ENCODE peak calls at places on chromosomes 1 and 21, in seven cellular contexts. G is NCI-H2029 treated with DMSO at 0.1 percent for 48 hours; H is body of pancreas; D is COR-L47; C is activated naive CD4-positive, alpha-beta T cell treated with anti-CD3 and anti-CD28 coated beads, Interleukin-2, amount 10 ng/mL, durations not matched to agents 7 days and 5 days; F is stimulated activated CD4-positive, alpha-beta T cell treated with anti-CD3 and anti-CD28 coated beads, Interleukin-12 subunit alpha, Interleukin-12 subunit beta, amount 100 ng/mL, for 48 hours; A is stimulated activated CD8-positive, alpha-beta memory T cell treated with anti-CD3 and anti-CD28 coated beads, Interleukin-2, amount 100 ng/mL, for 1 hour. X is an unnamed sample.

GRCh38 chr1:40182956-40183710 is 21.9 kb downstream of the RLF start:
- DNase-seq in G (no peak), H (no peak), D (no peak), C (no peak), F (no peak), A (no peak), X (peak)

GRCh38 chr21:41234574-41234973 is 66.6 kb downstream of the BACE2 start:
- DNase-seq in G (peak), H (no peak), D (peak), C (no peak), F (no peak), A (no peak), X (no peak)

GRCh38 chr21:45320261-45320990 is 32.7 kb upstream of the POFUT2 start:
- DNase-seq in G (no peak), H (peak), D (peak), C (no peak), F (no peak), A (no peak), X (no peak)

GRCh38 chr1:248751635-248752034 is 3.9 kb downstream of the LYPD8 start:
- DNase-seq in G (no peak), H (no peak), D (no peak), C (no peak), F (no peak), A (no peak), X (no peak)

GRCh38 chr1:220901906-220902305 is 22.7 kb downstream of the HLX start:
- DNase-seq in G (no peak), H (no peak), D (no peak), C (no peak), F (no peak), A (no peak), X (peak)

GRCh38 chr1:180365039-180365438 is 135.0 kb downstream of the LHX4 start:
- DNase-seq in G (no peak), H (no peak), D (no peak), C (no peak), F (no peak), A (no peak), X (peak)

GRCh38 chr1:226495716-226496115 is 52.8 kb upstream of the STUM start:
- DNase-seq in G (no peak), H (peak), D (no peak), C (no peak), F (no peak), A (no peak), X (no peak)

GRCh38 chr1:244861683-244862082 is 2.7 kb downstream of the HNRNPU start:
- DNase-seq in G (no peak), H (no peak), D (no peak), C (no peak), F (no peak), A (no peak), X (peak)

GRCh38 chr1:160144921-160145320 is 6.5 kb upstream of the ATP1A4 start:
- DNase-seq in G (no peak), H (no peak), D (no peak), C (no peak), F (no peak), A (no peak), X (peak)

GRCh38 chr1:184743062-184743756 is 11.4 kb downstream of the EDEM3 start:
- DNase-seq in G (no peak), H (no peak), D (no peak), C (no peak), F (no peak), A (no peak), X (no peak)

GRCh38 chr1:62131093-62131725 is 63.4 kb upstream of the L1TD1 start:
- DNase-seq in G (peak), H (peak), D (peak), C (peak), F (peak), A (no peak), X (peak)

GRCh38 chr1:65459397-65459768 is 38.9 kb downstream of the LEPR start:
- DNase-seq in G (no peak), H (no peak), D (peak), C (no peak), F (no peak), A (no peak), X (peak)

GRCh38 chr1:205504311-205505075 is at the start of gene CDK18:
- DNase-seq in G (peak), H (peak), D (peak), C (peak), F (peak), A (peak), X (no peak)

GRCh38 chr1:61699893-61700851 is 24.8 kb downstream of the TM2D1 start:
- DNase-seq in G (no peak), H (no peak), D (no peak), C (no peak), F (no peak), A (no peak), X (no peak)

GRCh38 chr1:89701746-89702241 is 68.9 kb downstream of the LRRC8C start:
- DNase-seq in G (no peak), H (no peak), D (no peak), C (no peak), F (no peak), A (peak), X (no peak)

GRCh38 chr1:29884740-29885139 is 648.4 kb downstream of the PTPRU start:
- DNase-seq in G (no peak), H (no peak), D (no peak), C (no peak), F (no peak), A (no peak), X (no peak)

GRCh38 chr1:160376525-160377131 is 9.8 kb downstream of the NHLH1 start:
- DNase-seq in G (peak), H (peak), D (peak), C (peak), F (no peak), A (no peak), X (peak)